ENCODE peak calls at places on chromosomes 16 and 17, in six cellular contexts. S, J, N, B, L and D are unnamed samples.

GRCh38 chr16:11742041-11742535 is 569 bp downstream of the TXNDC11 start:
- DNase-seq in B (no peak), L (peak), J (no peak), N (peak), S (peak), D (no peak)

GRCh38 chr16:53631236-53631635 is 72.4 kb downstream of the RPGRIP1L start:
- DNase-seq in S (no peak), B (no peak), N (no peak), J (no peak), L (no peak), D (no peak)

GRCh38 chr16:59478806-59479205 is 744.7 kb upstream of the GOT2 start:
- DNase-seq in L (no peak), J (no peak), B (peak), N (no peak), S (no peak), D (no peak)

GRCh38 chr16:27408012-27408601 is 6.1 kb downstream of the IL21R start:
- DNase-seq in B (peak), L (no peak), N (no peak), S (no peak), J (no peak), D (peak)

GRCh38 chr16:64469906-64470702 is 651.8 kb downstream of the CDH11 start:
- DNase-seq in N (no peak), B (no peak), L (no peak), S (no peak), J (no peak), D (peak)

GRCh38 chr17:58498177-58498828 is 10.1 kb upstream of the HSF5 start:
- DNase-seq in B (no peak), J (no peak), N (no peak), L (no peak), S (no peak), D (no peak)

GRCh38 chr16:15770107-15770506 is 86.7 kb downstream of the MYH11 start:
- DNase-seq in B (no peak), J (no peak), N (no peak), S (no peak), L (peak), D (no peak)

GRCh38 chr16:84082835-84083569 is 33.7 kb downstream of the MBTPS1 start:
- DNase-seq in S (no peak), B (no peak), L (peak), J (no peak), N (peak), D (no peak)

GRCh38 chr16:30142672-30143346 is 19.8 kb upstream of the MAPK3 start:
- DNase-seq in S (peak), N (no peak), J (no peak), L (no peak), B (no peak), D (no peak)

GRCh38 chr16:68215302-68215701 is 20.6 kb downstream of the ESRP2 start:
- DNase-seq in N (no peak), L (no peak), S (no peak), J (no peak), B (no peak), D (no peak)

GRCh38 chr16:87216148-87216823 is 100.9 kb downstream of the C16orf95 start:
- DNase-seq in L (no peak), J (no peak), S (no peak), B (no peak), N (peak), D (no peak)

GRCh38 chr17:72349011-72349410 is 228.2 kb downstream of the SOX9 start:
- DNase-seq in B (no peak), L (no peak), S (no peak), N (no peak), J (no peak), D (no peak)

GRCh38 chr16:51450913-51451312 is 299.8 kb upstream of the SALL1 start:
- DNase-seq in B (no peak), L (no peak), J (no peak), S (no peak), N (no peak), D (no peak)
- H3K27ac ChIP-seq in B (no peak), L (no peak), J (no peak), S (no peak), N (no peak), D (no peak)

GRCh38 chr16:3098459-3099394 is at the start of gene ZSCAN10:
- DNase-seq in S (no peak), N (no peak), L (no peak), J (no peak), B (no peak), D (no peak)

GRCh38 chr16:3101018-3101840 is 2.1 kb upstream of the ZSCAN10 start:
- DNase-seq in N (no peak), B (no peak), L (no peak), J (no peak), S (no peak), D (no peak)

GRCh38 chr16:3099395-3099731 is 269 bp upstream of the ZSCAN10 start:
- DNase-seq in B (no peak), L (no peak), S (no peak), J (no peak), N (no peak), D (no peak)

GRCh38 chr16:3099732-3100499 is 822 bp upstream of the ZSCAN10 start:
- DNase-seq in N (peak), S (peak), B (peak), L (peak), J (peak), D (peak)

GRCh38 chr16:3101841-3102470 is 2.9 kb upstream of the ZSCAN10 start:
- DNase-seq in J (no peak), L (no peak), N (no peak), B (no peak), S (no peak), D (no peak)
- H3K27ac ChIP-seq in J (no peak), L (no peak), N (no peak), B (no peak), S (no peak), D (no peak)

GRCh38 chr17:29746669-29747068 is 124.0 kb upstream of the CORO6 start:
- DNase-seq in B (no peak), N (no peak), J (no peak), S (no peak), L (no peak), D (no peak)

GRCh38 chr17:29740017-29740416 is 117.3 kb upstream of the CORO6 start:
- DNase-seq in S (no peak), B (no peak), L (no peak), J (no peak), N (no peak), D (no peak)

GRCh38 chr17:29747660-29748059 is 124.9 kb upstream of the CORO6 start:
- DNase-seq in S (no peak), L (no peak), B (no peak), J (no peak), N (no peak), D (no peak)

GRCh38 chr17:29742210-29742513 is 119.5 kb upstream of the CORO6 start:
- DNase-seq in L (no peak), B (no peak), S (peak), N (no peak), J (no peak), D (no peak)

DNA sequence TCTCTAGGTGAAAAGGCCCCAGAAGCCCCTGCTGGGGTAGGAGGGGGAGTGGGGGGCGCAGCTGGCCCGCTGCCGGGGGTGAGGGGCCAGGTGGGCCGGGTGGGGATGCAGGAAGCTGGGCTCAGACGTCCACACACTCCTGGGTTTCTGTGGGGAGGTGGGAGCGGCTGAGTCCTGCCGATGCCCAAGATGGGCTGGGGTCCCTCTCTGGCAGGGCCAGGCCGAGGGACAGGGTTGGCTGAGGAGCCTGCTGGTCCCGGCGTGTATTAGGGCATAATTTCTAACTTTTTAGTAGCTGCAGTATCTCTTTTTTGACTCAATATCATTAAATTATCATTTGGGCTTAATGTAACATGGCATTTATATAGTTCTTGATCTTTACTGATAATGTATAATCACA is 121.4 kb upstream of the CORO6 start:
- DNase-seq in L (no peak), N (no peak), B (no peak), J (no peak), S (no peak), D (no peak)
- H3K27ac ChIP-seq in L (no peak), N (peak), B (no peak), J (peak), S (peak), D (peak)

GRCh38 chr17:77429735-77429984 is 288.9 kb downstream of the SEC14L1 start:
- DNase-seq in J (no peak), N (no peak), L (no peak), B (no peak), S (no peak), D (no peak)
- H3K27ac ChIP-seq in J (peak), N (peak), L (peak), B (peak), S (no peak), D (no peak)

GRCh38 chr16:22207715-22208360 is 1.8 kb downstream of the EEF2K start:
- DNase-seq in S (no peak), N (no peak), B (no peak), L (no peak), J (no peak), D (no peak)
- H3K27ac ChIP-seq in S (no peak), N (no peak), B (no peak), L (peak), J (no peak), D (no peak)

GRCh38 chr17:29107933-29108805 is 65.2 kb downstream of the PIPOX start:
- DNase-seq in N (no peak), S (peak), J (no peak), L (no peak), B (no peak), D (peak)
- H3K27ac ChIP-seq in N (no peak), S (peak), J (no peak), L (no peak), B (no peak), D (no peak)

DNA sequence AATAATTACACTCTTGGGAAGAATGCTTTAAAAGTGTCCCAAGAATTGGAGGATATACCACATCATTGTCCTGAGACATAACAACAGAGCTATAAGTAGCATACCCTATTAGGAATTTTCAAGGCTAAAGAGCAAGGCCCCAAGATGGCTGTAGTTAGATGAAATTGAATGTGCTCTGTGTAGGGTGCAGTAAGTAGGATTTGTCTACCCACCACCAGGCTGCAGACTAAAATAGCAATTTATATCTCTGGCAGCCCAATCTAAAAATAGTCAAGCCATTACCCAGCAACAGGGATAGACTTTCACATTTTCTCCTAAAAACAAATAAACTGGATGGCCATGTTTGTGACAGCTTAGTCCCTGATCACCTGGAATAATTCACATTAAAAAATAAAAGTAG is 5.6 kb downstream of the MMD start:
- DNase-seq in N (no peak), J (no peak), S (no peak), B (no peak), L (no peak), D (no peak)
- H3K27ac ChIP-seq in N (no peak), J (no peak), S (no peak), B (no peak), L (no peak), D (no peak)

DNA sequence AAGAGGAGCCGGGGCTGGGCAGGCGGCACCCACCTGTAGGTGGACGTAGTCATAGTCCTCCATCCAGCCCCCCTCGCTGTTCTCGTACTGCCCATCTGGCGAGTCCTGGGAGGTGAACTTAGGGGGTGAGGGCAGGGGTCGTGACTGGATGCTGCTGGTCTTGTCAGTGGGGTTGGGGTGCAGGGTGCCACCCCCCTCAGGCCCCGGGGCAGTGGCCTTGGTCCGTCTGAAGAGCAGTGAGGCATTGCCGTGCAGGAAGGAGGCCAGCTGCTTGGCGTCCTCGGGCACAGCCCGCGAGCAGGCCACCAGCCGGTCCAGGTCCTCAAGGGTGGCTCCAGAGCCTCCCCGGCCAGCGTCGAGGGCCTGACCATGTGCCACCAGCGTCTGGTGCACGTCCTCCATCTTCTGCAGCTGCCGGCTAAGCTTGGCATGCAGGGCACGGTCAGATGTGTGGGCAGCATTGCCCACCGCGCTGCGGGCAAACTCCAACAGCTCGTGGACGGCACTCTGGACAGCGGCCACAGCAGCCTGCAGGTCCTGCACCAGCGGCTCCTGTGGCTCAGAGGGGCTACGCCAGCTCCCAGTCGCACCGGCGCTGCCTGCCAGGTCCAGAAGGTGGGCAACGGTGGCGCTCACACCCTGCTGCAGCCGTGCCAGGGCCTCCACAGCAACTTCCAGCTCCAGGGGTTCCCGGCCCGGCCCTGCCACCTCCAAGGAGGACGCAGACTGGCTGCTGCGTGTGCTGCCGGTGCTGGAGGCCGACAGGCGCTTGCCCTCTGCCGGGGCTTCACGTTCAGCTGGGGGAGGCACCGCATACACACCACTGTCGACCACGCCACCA is 16.3 kb downstream of the CTRB1 start:
- DNase-seq in B (no peak), S (no peak), J (no peak), N (no peak), L (peak), D (no peak)
- H3K27ac ChIP-seq in B (no peak), S (no peak), J (peak), N (peak), L (peak), D (no peak)

DNA sequence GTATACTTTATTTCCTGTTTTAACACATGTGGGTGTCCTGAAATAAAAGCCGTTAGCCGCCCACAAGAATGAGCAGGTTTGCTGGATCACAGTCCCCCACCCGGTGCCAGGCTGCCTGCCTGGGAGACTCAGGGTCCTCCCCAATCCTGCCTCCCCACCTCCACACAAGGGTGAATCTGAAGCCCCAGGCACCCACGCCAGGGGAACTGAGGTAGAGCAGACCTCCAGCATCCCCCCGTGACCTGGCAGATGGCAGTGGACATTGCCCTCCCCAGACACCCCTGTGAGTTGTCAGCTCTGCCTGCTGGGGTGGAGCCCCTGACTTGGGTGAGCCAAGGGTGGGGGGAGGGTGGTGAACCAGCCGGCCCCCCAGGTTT is 114.8 kb downstream of the METRNL start:
- DNase-seq in J (no peak), N (no peak), S (no peak), L (no peak), B (no peak), D (no peak)
- H3K27ac ChIP-seq in J (no peak), N (no peak), S (no peak), L (peak), B (no peak), D (no peak)

DNA sequence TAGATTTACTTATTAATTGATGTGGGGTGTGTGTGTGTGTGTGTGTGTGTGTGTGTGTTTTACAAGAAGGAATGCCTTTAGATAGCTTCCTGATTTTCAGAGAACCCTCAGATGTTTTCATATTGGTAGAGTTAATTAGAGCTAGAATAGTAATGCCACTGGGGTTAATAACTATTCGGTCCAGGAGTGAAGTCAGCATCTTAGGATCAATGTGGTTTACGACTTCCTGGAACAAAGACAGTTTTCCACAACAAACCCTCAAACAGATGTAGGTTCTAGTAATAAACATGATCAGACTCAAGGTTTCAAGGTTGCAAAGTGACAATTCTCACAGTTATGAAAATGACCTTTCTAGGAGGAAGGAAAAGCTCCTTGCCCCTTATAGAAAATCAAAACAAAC is 12.2 kb upstream of the SLC52A1 start:
- DNase-seq in B (no peak), L (no peak), J (no peak), N (no peak), S (no peak), D (no peak)
- H3K27ac ChIP-seq in B (no peak), L (no peak), J (no peak), N (no peak), S (no peak), D (no peak)